ENCODE peak calls at places on chromosomes 11 and 22, in four cellular contexts. S, N, O and V are unnamed samples.

GRCh38 chr11:47348859-47349258 is 3.6 kb downstream of the MYBPC3 start:
- DNase-seq in S (peak), O (peak), N (peak), V (no peak)

GRCh38 chr11:35099278-35100018 is 39.5 kb upstream of the CD44 start:
- DNase-seq in S (no peak), O (peak), N (peak), V (no peak)

GRCh38 chr11:90288207-90288821 is 65.5 kb upstream of the CHORDC1 start:
- DNase-seq in S (peak), O (peak), N (peak), V (no peak)

GRCh38 chr11:107562647-107563208 is 2.8 kb downstream of the ALKBH8 start:
- DNase-seq in N (peak), O (peak), S (no peak), V (no peak)

GRCh38 chr22:49892226-49892899 is 25.9 kb downstream of the ALG12 start:
- DNase-seq in O (no peak), N (no peak), S (no peak), V (no peak)

GRCh38 chr11:11403763-11404725 is 51.0 kb upstream of the CSNK2A3 start:
- DNase-seq in N (peak), S (peak), O (peak), V (no peak)

GRCh38 chr22:28017558-28017820 is 98.4 kb upstream of the PITPNB start:
- DNase-seq in O (no peak), S (no peak), N (no peak), V (no peak)

GRCh38 chr22:23815781-23816551 is 22.8 kb downstream of the DERL3 start:
- DNase-seq in N (no peak), S (no peak), O (no peak), V (no peak)

GRCh38 chr22:27483095-27483798 is 318.3 kb downstream of the MN1 start:
- DNase-seq in N (no peak), O (no peak), S (no peak), V (no peak)

GRCh38 chr11:69286358-69287327 is 7.3 kb upstream of the MYEOV start:
- DNase-seq in O (no peak), N (peak), S (peak), V (no peak)

GRCh38 chr22:47539374-47539773 is 776.9 kb downstream of the TBC1D22A start:
- DNase-seq in S (no peak), N (no peak), O (no peak), V (no peak)

GRCh38 chr11:47376543-47377371 is 1.6 kb downstream of the SPI1 start:
- DNase-seq in O (no peak), S (peak), N (no peak), V (no peak)

GRCh38 chr11:112310867-112311266 is 50.2 kb upstream of the PLET1 start:
- DNase-seq in S (no peak), N (no peak), O (no peak), V (no peak)

GRCh38 chr11:102430158-102430836 is 22.3 kb downstream of the TMEM123 start:
- DNase-seq in S (no peak), N (peak), O (no peak), V (no peak)

GRCh38 chr22:46376096-46376495 is 40.6 kb downstream of the TRMU start:
- DNase-seq in S (no peak), O (no peak), N (no peak), V (no peak)

GRCh38 chr11:32529994-32530588 is 53.5 kb upstream of the EIF3M start:
- DNase-seq in N (no peak), O (no peak), S (no peak), V (no peak)

GRCh38 chr11:120180571-120181445 is 30.0 kb upstream of the OAF start:
- DNase-seq in O (peak), S (peak), N (peak), V (peak)

GRCh38 chr11:44779736-44780520 is 53.2 kb downstream of the TSPAN18 start:
- DNase-seq in S (no peak), O (no peak), N (no peak), V (no peak)

GRCh38 chr11:45158210-45158644 is 11.8 kb downstream of the PRDM11 start:
- DNase-seq in O (peak), S (no peak), N (peak), V (no peak)

GRCh38 chr11:96358321-96358720 is 15.3 kb upstream of the MAML2 start:
- DNase-seq in O (no peak), S (no peak), N (no peak), V (no peak)

GRCh38 chr22:36365020-36365411 is 22.8 kb downstream of the MYH9 start:
- DNase-seq in S (no peak), N (peak), O (peak), V (peak)

GRCh38 chr11:73201249-73201648 is 16.8 kb upstream of the P2RY2 start:
- DNase-seq in S (peak), O (peak), N (peak), V (no peak)

GRCh38 chr11:36010010-36010740 is 66.3 kb downstream of the LDLRAD3 start:
- DNase-seq in O (peak), N (peak), S (no peak), V (no peak)

GRCh38 chr22:25365491-25366261 is 146.2 kb downstream of the CRYBB2 start:
- DNase-seq in O (no peak), N (no peak), S (no peak), V (no peak)

GRCh38 chr11:35059040-35059439 is 79.9 kb upstream of the CD44 start:
- DNase-seq in S (no peak), O (no peak), N (no peak), V (no peak)

GRCh38 chr11:118401151-118401879 is at the start of gene ATP5MG:
- DNase-seq in O (peak), N (peak), S (peak), V (peak)
- TF ChIP-seq CTCF in O (no peak), N (no peak), S (no peak), V (no peak)

GRCh38 chr11:110446594-110446993 is 16.8 kb downstream of the FDX1 start:
- DNase-seq in S (no peak), N (no peak), O (no peak), V (no peak)

GRCh38 chr11:110447343-110447742 is 17.6 kb downstream of the FDX1 start:
- DNase-seq in S (no peak), O (no peak), N (no peak), V (no peak)

GRCh38 chr11:110450246-110450645 is 20.5 kb downstream of the FDX1 start:
- DNase-seq in O (no peak), S (no peak), N (no peak), V (no peak)

GRCh38 chr11:110445428-110445827 is 15.7 kb downstream of the FDX1 start:
- DNase-seq in N (no peak), S (no peak), O (no peak), V (no peak)

DNA sequence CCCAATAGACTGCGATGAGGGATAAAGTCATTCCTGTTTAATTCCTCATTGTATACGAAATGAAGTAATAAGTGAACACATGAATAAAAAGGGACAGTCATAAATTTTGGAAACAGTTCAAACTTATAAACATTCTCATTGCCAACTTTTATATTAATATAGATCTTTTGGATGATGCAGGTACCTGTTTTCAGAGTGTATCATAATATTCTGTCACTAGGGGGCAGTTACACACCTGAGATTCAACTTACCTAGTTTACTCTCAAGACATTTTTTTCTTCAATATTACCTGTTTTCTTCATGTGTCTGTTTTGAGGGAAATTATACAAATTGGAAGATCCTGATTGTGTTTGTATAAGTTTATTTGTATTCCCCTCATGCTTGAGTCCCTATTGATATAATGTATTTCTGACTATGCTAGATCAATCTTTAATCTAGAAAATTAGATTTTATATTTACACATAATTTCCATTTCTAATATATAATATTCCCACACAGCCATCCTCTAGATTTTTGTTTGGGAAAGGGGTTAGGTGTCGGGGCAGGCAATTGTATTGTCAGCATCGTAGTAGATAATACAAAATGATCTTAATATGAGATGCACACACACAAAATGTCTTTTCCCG is 18.3 kb downstream of the FDX1 start:
- DNase-seq in S (peak), O (no peak), N (peak), V (no peak)
- TF ChIP-seq CTCF in S (peak), O (peak), N (peak), V (no peak)

GRCh38 chr22:20014526-20015186 is 2.0 kb downstream of the ARVCF start:
- DNase-seq in O (no peak), S (no peak), N (no peak), V (no peak)
- TF ChIP-seq CTCF in O (no peak), S (no peak), N (peak), V (no peak)

DNA sequence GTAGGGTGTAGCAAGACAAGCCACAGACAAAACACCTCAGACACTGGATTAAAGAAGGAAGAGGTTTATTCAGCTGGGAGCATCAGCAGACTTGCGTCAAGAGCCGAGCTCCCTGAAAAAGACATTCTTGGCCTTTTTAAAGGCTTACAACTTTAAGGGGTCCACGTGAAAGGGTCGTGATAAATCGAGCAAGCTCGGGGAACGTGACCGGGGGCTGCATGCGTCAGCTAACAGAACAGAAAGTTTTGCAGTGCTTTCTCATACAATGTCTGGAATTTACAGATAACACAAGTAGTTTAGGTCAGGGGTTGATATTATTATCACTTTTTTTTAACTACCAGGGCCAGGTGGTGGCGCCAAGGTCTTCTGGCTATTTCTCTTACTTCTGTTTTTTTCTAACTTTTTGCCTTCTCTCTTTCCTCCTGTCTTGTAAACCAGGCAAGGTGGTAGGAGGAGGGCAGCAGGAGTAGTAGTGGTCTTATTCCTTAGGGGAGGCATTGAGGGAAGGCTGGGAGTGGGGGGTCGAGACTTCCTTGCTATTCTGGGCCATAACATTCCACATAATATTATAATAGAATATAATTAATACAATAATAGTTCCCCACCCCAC is 631 bp upstream of the ALDH3B1 start:
- DNase-seq in O (peak), S (peak), N (peak), V (no peak)
- TF ChIP-seq CTCF in O (peak), S (peak), N (peak), V (no peak)